ENCODE peak calls at places on chromosome 18, in eight cellular contexts. X, K, P, N, R, H, Q and S are unnamed samples.

GRCh38 chr18:25422230-25422629 is 70.3 kb upstream of the ZNF521 start:
- DNase-seq in X (no peak), K (no peak), P (no peak), N (no peak), R (no peak), H (no peak), Q (no peak), S (no peak)

GRCh38 chr18:23354625-23355024 is 98.5 kb upstream of the RIOK3 start:
- DNase-seq in X (no peak), K (peak; percentile 57), P (no peak), N (peak; percentile 3), R (peak; percentile 60), H (no peak), Q (no peak), S (no peak)

GRCh38 chr18:72107647-72108046 is 436.5 kb downstream of the CBLN2 start:
- DNase-seq in X (no peak), K (peak; percentile 65), P (no peak), N (no peak), R (peak; percentile 64), H (no peak), Q (no peak), S (no peak)

GRCh38 chr18:5015213-5015612 is 181.8 kb downstream of the AKAIN1 start:
- DNase-seq in X (no peak), K (no peak), P (no peak), N (no peak), R (no peak), H (no peak), Q (no peak), S (no peak)

GRCh38 chr18:2301316-2301715 is 270.0 kb downstream of the METTL4 start:
- DNase-seq in X (no peak), K (no peak), P (no peak), N (no peak), R (no peak), H (no peak), Q (no peak), S (no peak)

GRCh38 chr18:25047983-25048382 is 304.0 kb downstream of the ZNF521 start:
- DNase-seq in X (no peak), K (no peak), P (no peak), N (no peak), R (no peak), H (no peak), Q (no peak), S (no peak)

GRCh38 chr18:28153485-28154065 is 23.4 kb downstream of the CDH2 start:
- DNase-seq in X (no peak), K (no peak), P (no peak), N (no peak), R (no peak), H (no peak), Q (no peak), S (no peak)

GRCh38 chr18:77377813-77378212 is 128.2 kb downstream of the GALR1 start:
- DNase-seq in X (no peak), K (no peak), P (no peak), N (no peak), R (no peak), H (no peak), Q (no peak), S (no peak)

GRCh38 chr18:10317864-10318685 is 136.4 kb upstream of the APCDD1 start:
- DNase-seq in X (no peak), K (no peak), P (no peak), N (no peak), R (no peak), H (no peak), Q (no peak), S (no peak)

GRCh38 chr18:8706981-8707940 is 1.9 kb downstream of the MTCL1 start:
- DNase-seq in X (peak; percentile 39), K (peak; percentile 72), P (peak; percentile 80), N (no peak), R (peak; percentile 83), H (no peak), Q (no peak), S (peak; percentile 34)

GRCh38 chr18:9067823-9068222 is 34.7 kb upstream of the NDUFV2 start:
- DNase-seq in X (no peak), K (no peak), P (no peak), N (no peak), R (peak; percentile 63), H (no peak), Q (no peak), S (no peak)

GRCh38 chr18:73110307-73110706 is 242.5 kb upstream of the NETO1 start:
- DNase-seq in X (no peak), K (no peak), P (no peak), N (no peak), R (no peak), H (no peak), Q (no peak), S (no peak)

GRCh38 chr18:26963292-26963691 is 97.8 kb upstream of the AQP4 start:
- DNase-seq in X (no peak), K (peak; percentile 22), P (no peak), N (no peak), R (peak; percentile 37), H (no peak), Q (no peak), S (no peak)

GRCh38 chr18:79573921-79574491 is 105.6 kb upstream of the CTDP1 start:
- DNase-seq in X (no peak), K (no peak), P (peak; percentile 48), N (no peak), R (no peak), H (no peak), Q (peak; percentile 59), S (peak; percentile 2)

GRCh38 chr18:22001912-22002487 is 167.4 kb upstream of the GATA6 start:
- DNase-seq in X (no peak), K (no peak), P (no peak), N (no peak), R (no peak), H (no peak), Q (no peak), S (no peak)

GRCh38 chr18:26556573-26556972 is 8.2 kb upstream of the KCTD1 start:
- DNase-seq in X (no peak), K (peak; percentile 86), P (no peak), N (no peak), R (no peak), H (no peak), Q (no peak), S (no peak)

GRCh38 chr18:36078751-36079529 is 11.6 kb upstream of the RPRD1A start:
- DNase-seq in X (peak; percentile 33), K (peak; percentile 92), P (no peak), N (no peak), R (no peak), H (no peak), Q (no peak), S (no peak)

GRCh38 chr18:55868909-55869308 is 280.9 kb upstream of the TCF4 start:
- DNase-seq in X (no peak), K (peak; percentile 21), P (no peak), N (no peak), R (peak; percentile 58), H (no peak), Q (no peak), S (no peak)

GRCh38 chr18:2994603-2995432 is 18.1 kb downstream of the LPIN2 start:
- DNase-seq in X (no peak), K (no peak), P (no peak), N (no peak), R (no peak), H (no peak), Q (no peak), S (peak; percentile 47)

GRCh38 chr18:77250926-77251729 is 1.5 kb downstream of the GALR1 start:
- DNase-seq in X (no peak), K (peak; percentile 38), P (peak; percentile 56), N (no peak), R (no peak), H (no peak), Q (no peak), S (no peak)

GRCh38 chr18:54647176-54647575 is 56.1 kb downstream of the DYNAP start:
- DNase-seq in X (no peak), K (peak; percentile 66), P (no peak), N (no peak), R (peak; percentile 69), H (no peak), Q (no peak), S (no peak)
- TF ChIP-seq CTCF in X (peak; percentile 38), K (peak; percentile 70), P (peak; percentile 24), N (peak; percentile 50), R (peak; percentile 77), H (no peak), Q (no peak), S (no peak)

GRCh38 chr18:12748671-12749070 is 45.8 kb downstream of the PSMG2 start:
- DNase-seq in X (no peak), K (peak; percentile 60), P (no peak), N (no peak), R (no peak), H (no peak), Q (no peak), S (no peak)
- TF ChIP-seq CTCF in X (no peak), K (no peak), P (no peak), N (no peak), R (no peak), H (no peak), Q (no peak), S (no peak)

DNA sequence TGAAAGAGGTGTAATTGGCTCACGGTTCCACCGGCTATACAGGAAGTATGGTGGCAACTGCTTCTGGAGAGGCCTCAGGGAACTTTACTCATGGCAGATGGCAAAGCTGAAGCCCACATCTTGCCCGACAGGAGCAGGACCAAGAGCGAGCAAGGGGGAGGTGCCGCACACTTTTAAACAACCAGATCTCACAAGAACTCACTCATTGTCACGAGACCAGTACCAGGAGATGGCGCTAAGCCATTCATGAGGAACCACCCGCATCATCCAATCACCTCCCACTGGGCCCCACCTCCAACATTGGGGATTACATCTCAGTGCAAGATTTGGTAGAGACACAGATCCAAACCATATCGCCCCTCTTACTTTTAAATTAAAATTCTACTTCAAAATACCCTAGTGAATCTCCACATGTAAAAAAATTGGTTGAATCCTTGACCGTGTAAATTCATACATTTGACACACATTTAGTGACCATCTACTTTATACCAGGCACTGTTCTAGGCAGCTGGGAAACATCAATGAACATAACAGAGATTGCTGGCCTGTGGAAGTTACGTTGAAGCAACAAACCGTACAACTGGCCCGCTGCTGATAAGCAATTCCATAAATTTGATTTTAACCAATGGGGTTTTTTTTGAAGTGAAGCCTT is 87.6 kb downstream of the ALPK2 start:
- DNase-seq in X (no peak), K (peak; percentile 65), P (no peak), N (no peak), R (peak; percentile 44), H (no peak), Q (no peak), S (no peak)
- TF ChIP-seq CTCF in X (peak; percentile 16), K (peak; percentile 51), P (no peak), N (peak; percentile 31), R (peak; percentile 54), H (no peak), Q (no peak), S (no peak)

GRCh38 chr18:58367425-58368140 is 261.3 kb downstream of the ALPK2 start:
- DNase-seq in X (no peak), K (no peak), P (no peak), N (no peak), R (no peak), H (no peak), Q (no peak), S (no peak)

GRCh38 chr18:58363767-58364540 is 264.9 kb downstream of the ALPK2 start:
- DNase-seq in X (peak; percentile 32), K (peak; percentile 34), P (no peak), N (no peak), R (peak; percentile 64), H (no peak), Q (no peak), S (no peak)

GRCh38 chr18:58362027-58362575 is 266.8 kb downstream of the ALPK2 start:
- DNase-seq in X (peak; percentile 89), K (peak; percentile 95), P (no peak), N (peak; percentile 34), R (peak; percentile 82), H (peak; percentile 8), Q (no peak), S (no peak)

GRCh38 chr18:58362829-58363231 is 266.1 kb downstream of the ALPK2 start:
- DNase-seq in X (no peak), K (peak; percentile 20), P (no peak), N (no peak), R (no peak), H (no peak), Q (no peak), S (no peak)

GRCh38 chr18:58364867-58365533 is 263.9 kb downstream of the ALPK2 start:
- DNase-seq in X (peak; percentile 11), K (peak; percentile 23), P (no peak), N (no peak), R (peak; percentile 51), H (no peak), Q (no peak), S (no peak)
- TF ChIP-seq CTCF in X (peak; percentile 11), K (peak; percentile 19), P (no peak), N (no peak), R (no peak), H (no peak), Q (no peak), S (no peak)